ENCODE peak calls at places on chromosomes 11 and 22, in four cellular contexts. N is activated CD4-positive, alpha-beta memory T cell treated with anti-CD3 and anti-CD28 coated beads for 36 hours; L is HTR-8/SVneo; Q is Calu3. Z is an unnamed sample.

GRCh38 chr11:131601586-131601985 is 231.2 kb downstream of the NTM start:
- DNase-seq in L (no peak), N (no peak), Q (no peak), Z (no peak)

GRCh38 chr11:56841210-56841810 is 92.8 kb upstream of the OR9G4 start:
- DNase-seq in Q (peak; percentile 67), N (peak; percentile 39), L (peak; percentile 17), Z (peak; percentile 22)

GRCh38 chr11:43842021-43842420 is 38.6 kb upstream of the ALKBH3 start:
- DNase-seq in Q (no peak), N (no peak), L (no peak), Z (no peak)

GRCh38 chr11:18536195-18536594 is 9.5 kb upstream of the TSG101 start:
- DNase-seq in L (no peak), Q (no peak), N (no peak), Z (no peak)

GRCh38 chr22:26466196-26466595 is 17.4 kb downstream of the HPS4 start:
- DNase-seq in Q (no peak), N (no peak), L (no peak), Z (no peak)

GRCh38 chr11:125188021-125188420 is 23.5 kb downstream of the PKNOX2 start:
- DNase-seq in L (no peak), Q (no peak), N (no peak), Z (no peak)

GRCh38 chr11:44877908-44878459 is 72.7 kb downstream of the TP53I11 start:
- DNase-seq in L (no peak), N (no peak), Q (no peak), Z (peak; percentile 72)

GRCh38 chr11:12042215-12042676 is 33.8 kb upstream of the DKK3 start:
- DNase-seq in N (no peak), Q (no peak), L (peak; percentile 78), Z (no peak)

GRCh38 chr22:49751318-49751967 is 76.2 kb downstream of the BRD1 start:
- DNase-seq in Q (no peak), N (no peak), L (no peak), Z (no peak)

GRCh38 chr11:93689166-93689734 is 27.8 kb downstream of the CEP295 start:
- DNase-seq in Q (no peak), L (no peak), N (peak; percentile 73), Z (no peak)

GRCh38 chr11:19076744-19077589 is 16.4 kb upstream of the MRGPRX2 start:
- DNase-seq in Q (peak; percentile 79), N (peak; percentile 78), L (peak; percentile 53), Z (peak; percentile 88)

GRCh38 chr11:60332923-60333322 is 5.9 kb downstream of the MS4A6E start:
- DNase-seq in L (no peak), Q (no peak), N (no peak), Z (no peak)

GRCh38 chr11:119697882-119698281 is 31.1 kb downstream of the NECTIN1 start:
- DNase-seq in N (no peak), Q (no peak), L (no peak), Z (no peak)

GRCh38 chr11:111776398-111777093 is 10.4 kb upstream of the PPP2R1B start:
- DNase-seq in L (no peak), Q (no peak), N (no peak), Z (no peak)

GRCh38 chr11:115409691-115410220 is 94.5 kb downstream of the CADM1 start:
- DNase-seq in L (no peak), Q (no peak), N (no peak), Z (peak; percentile 78)

GRCh38 chr11:6437993-6438392 is 2.8 kb downstream of the HPX start:
- DNase-seq in Q (no peak), L (no peak), N (no peak), Z (no peak)

GRCh38 chr11:17604201-17604912 is 57.3 kb downstream of the OTOG start:
- DNase-seq in Q (no peak), L (no peak), N (peak; percentile 7), Z (no peak)

GRCh38 chr22:27434898-27435297 is 366.7 kb downstream of the MN1 start:
- DNase-seq in Q (no peak), L (no peak), N (no peak), Z (no peak)

GRCh38 chr11:109109150-109109549 is 312.8 kb upstream of the C11orf87 start:
- DNase-seq in N (no peak), L (no peak), Q (no peak), Z (no peak)

GRCh38 chr11:44957051-44957515 is 6.4 kb upstream of the TP53I11 start:
- DNase-seq in L (no peak), Q (no peak), N (no peak), Z (no peak)

GRCh38 chr11:128940603-128941002 is 2.1 kb downstream of the TP53AIP1 start:
- DNase-seq in L (peak; percentile 12), Q (no peak), N (no peak), Z (peak; percentile 55)

GRCh38 chr11:5922749-5923426 is 19.2 kb upstream of the OR56A3 start:
- DNase-seq in N (peak; percentile 52), L (no peak), Q (no peak), Z (no peak)